ENCODE peak calls at places on chromosomes 1 and 21, in ten cellular contexts. One of them, this sample, is unnamed.

GRCh38 chr1:16072616-16073484 is 601 bp downstream of the FAM131C start:
- DNase-seq in stimulated activated CD8-positive, alpha-beta memory T cell treated with anti-CD3 and anti-CD28 coated beads, Interleukin-4, amount 100 ng/mL, for 4 hours: no peak
- DNase-seq in NCI-H1436 treated with DMSO at 0.1 percent for 48 hours: no peak
- DNase-seq in LoVo: peak
- DNase-seq in amygdala: no peak
- DNase-seq in heart left ventricle: no peak
- DNase-seq in breast epithelium: no peak
- DNase-seq in NCI-H1105 treated with DMSO at 0.1 percent for 48 hours: no peak
- DNase-seq in NCI-H2171: peak
- DNase-seq in T-helper 2 cell: no peak
- DNase-seq in this sample: no peak

GRCh38 chr1:169595764-169596711 is 9.8 kb upstream of the F5 start:
- DNase-seq in stimulated activated CD8-positive, alpha-beta memory T cell treated with anti-CD3 and anti-CD28 coated beads, Interleukin-4, amount 100 ng/mL, for 4 hours: no peak
- DNase-seq in NCI-H1436 treated with DMSO at 0.1 percent for 48 hours: no peak
- DNase-seq in LoVo: no peak
- DNase-seq in amygdala: no peak
- DNase-seq in heart left ventricle: no peak
- DNase-seq in breast epithelium: no peak
- DNase-seq in NCI-H1105 treated with DMSO at 0.1 percent for 48 hours: no peak
- DNase-seq in NCI-H2171: no peak
- DNase-seq in T-helper 2 cell: no peak
- DNase-seq in this sample: no peak

GRCh38 chr1:84365225-84366221 is 32.8 kb upstream of the DNASE2B start:
- DNase-seq in stimulated activated CD8-positive, alpha-beta memory T cell treated with anti-CD3 and anti-CD28 coated beads, Interleukin-4, amount 100 ng/mL, for 4 hours: no peak
- DNase-seq in NCI-H1436 treated with DMSO at 0.1 percent for 48 hours: no peak
- DNase-seq in LoVo: peak
- DNase-seq in amygdala: no peak
- DNase-seq in heart left ventricle: no peak
- DNase-seq in breast epithelium: no peak
- DNase-seq in NCI-H1105 treated with DMSO at 0.1 percent for 48 hours: no peak
- DNase-seq in NCI-H2171: no peak
- DNase-seq in T-helper 2 cell: no peak
- DNase-seq in this sample: no peak

GRCh38 chr21:41897690-41898089 is 18.5 kb upstream of the PRDM15 start:
- DNase-seq in stimulated activated CD8-positive, alpha-beta memory T cell treated with anti-CD3 and anti-CD28 coated beads, Interleukin-4, amount 100 ng/mL, for 4 hours: no peak
- DNase-seq in NCI-H1436 treated with DMSO at 0.1 percent for 48 hours: no peak
- DNase-seq in LoVo: no peak
- DNase-seq in amygdala: no peak
- DNase-seq in heart left ventricle: no peak
- DNase-seq in breast epithelium: no peak
- DNase-seq in NCI-H1105 treated with DMSO at 0.1 percent for 48 hours: no peak
- DNase-seq in NCI-H2171: no peak
- DNase-seq in T-helper 2 cell: no peak
- DNase-seq in this sample: no peak

GRCh38 chr1:178619523-178619922 is 105.5 kb upstream of the RALGPS2 start:
- DNase-seq in stimulated activated CD8-positive, alpha-beta memory T cell treated with anti-CD3 and anti-CD28 coated beads, Interleukin-4, amount 100 ng/mL, for 4 hours: no peak
- DNase-seq in NCI-H1436 treated with DMSO at 0.1 percent for 48 hours: peak
- DNase-seq in LoVo: no peak
- DNase-seq in amygdala: no peak
- DNase-seq in heart left ventricle: no peak
- DNase-seq in breast epithelium: no peak
- DNase-seq in NCI-H1105 treated with DMSO at 0.1 percent for 48 hours: no peak
- DNase-seq in NCI-H2171: no peak
- DNase-seq in T-helper 2 cell: no peak
- DNase-seq in this sample: no peak

GRCh38 chr1:242477944-242478343 is 46.6 kb downstream of the PLD5 start:
- DNase-seq in stimulated activated CD8-positive, alpha-beta memory T cell treated with anti-CD3 and anti-CD28 coated beads, Interleukin-4, amount 100 ng/mL, for 4 hours: no peak
- DNase-seq in NCI-H1436 treated with DMSO at 0.1 percent for 48 hours: peak
- DNase-seq in LoVo: no peak
- DNase-seq in amygdala: no peak
- DNase-seq in heart left ventricle: no peak
- DNase-seq in breast epithelium: no peak
- DNase-seq in NCI-H1105 treated with DMSO at 0.1 percent for 48 hours: peak
- DNase-seq in NCI-H2171: no peak
- DNase-seq in T-helper 2 cell: no peak
- DNase-seq in this sample: no peak

GRCh38 chr1:47325530-47325929 is 8.1 kb upstream of the CMPK1 start:
- DNase-seq in stimulated activated CD8-positive, alpha-beta memory T cell treated with anti-CD3 and anti-CD28 coated beads, Interleukin-4, amount 100 ng/mL, for 4 hours: no peak
- DNase-seq in NCI-H1436 treated with DMSO at 0.1 percent for 48 hours: peak
- DNase-seq in LoVo: peak
- DNase-seq in amygdala: no peak
- DNase-seq in heart left ventricle: no peak
- DNase-seq in breast epithelium: no peak
- DNase-seq in NCI-H1105 treated with DMSO at 0.1 percent for 48 hours: no peak
- DNase-seq in NCI-H2171: no peak
- DNase-seq in T-helper 2 cell: no peak
- DNase-seq in this sample: no peak

GRCh38 chr21:45542667-45543370 is 579 bp upstream of the SLC19A1 start:
- DNase-seq in stimulated activated CD8-positive, alpha-beta memory T cell treated with anti-CD3 and anti-CD28 coated beads, Interleukin-4, amount 100 ng/mL, for 4 hours: no peak
- DNase-seq in NCI-H1436 treated with DMSO at 0.1 percent for 48 hours: no peak
- DNase-seq in LoVo: no peak
- DNase-seq in amygdala: no peak
- DNase-seq in heart left ventricle: no peak
- DNase-seq in breast epithelium: peak
- DNase-seq in NCI-H1105 treated with DMSO at 0.1 percent for 48 hours: no peak
- DNase-seq in NCI-H2171: no peak
- DNase-seq in T-helper 2 cell: no peak
- DNase-seq in this sample: no peak

GRCh38 chr1:40844887-40845878 is 17.0 kb downstream of the CITED4 start:
- DNase-seq in stimulated activated CD8-positive, alpha-beta memory T cell treated with anti-CD3 and anti-CD28 coated beads, Interleukin-4, amount 100 ng/mL, for 4 hours: no peak
- DNase-seq in NCI-H1436 treated with DMSO at 0.1 percent for 48 hours: no peak
- DNase-seq in LoVo: no peak
- DNase-seq in amygdala: no peak
- DNase-seq in heart left ventricle: no peak
- DNase-seq in breast epithelium: no peak
- DNase-seq in NCI-H1105 treated with DMSO at 0.1 percent for 48 hours: no peak
- DNase-seq in NCI-H2171: no peak
- DNase-seq in T-helper 2 cell: no peak
- DNase-seq in this sample: no peak

GRCh38 chr21:44800971-44801467 is 601 bp downstream of the UBE2G2 start:
- DNase-seq in stimulated activated CD8-positive, alpha-beta memory T cell treated with anti-CD3 and anti-CD28 coated beads, Interleukin-4, amount 100 ng/mL, for 4 hours: no peak
- DNase-seq in NCI-H1436 treated with DMSO at 0.1 percent for 48 hours: no peak
- DNase-seq in LoVo: peak
- DNase-seq in amygdala: no peak
- DNase-seq in heart left ventricle: no peak
- DNase-seq in breast epithelium: no peak
- DNase-seq in NCI-H1105 treated with DMSO at 0.1 percent for 48 hours: peak
- DNase-seq in NCI-H2171: no peak
- DNase-seq in T-helper 2 cell: peak
- DNase-seq in this sample: no peak

GRCh38 chr1:209787551-209787950 is 3.2 kb upstream of the C1orf74 start:
- DNase-seq in stimulated activated CD8-positive, alpha-beta memory T cell treated with anti-CD3 and anti-CD28 coated beads, Interleukin-4, amount 100 ng/mL, for 4 hours: no peak
- DNase-seq in NCI-H1436 treated with DMSO at 0.1 percent for 48 hours: no peak
- DNase-seq in LoVo: no peak
- DNase-seq in amygdala: no peak
- DNase-seq in heart left ventricle: peak
- DNase-seq in breast epithelium: no peak
- DNase-seq in NCI-H1105 treated with DMSO at 0.1 percent for 48 hours: no peak
- DNase-seq in NCI-H2171: no peak
- DNase-seq in T-helper 2 cell: no peak
- DNase-seq in this sample: no peak

GRCh38 chr1:206524739-206525364 is 17.5 kb downstream of the RASSF5 start:
- DNase-seq in stimulated activated CD8-positive, alpha-beta memory T cell treated with anti-CD3 and anti-CD28 coated beads, Interleukin-4, amount 100 ng/mL, for 4 hours: no peak
- DNase-seq in NCI-H1436 treated with DMSO at 0.1 percent for 48 hours: no peak
- DNase-seq in LoVo: no peak
- DNase-seq in amygdala: no peak
- DNase-seq in heart left ventricle: no peak
- DNase-seq in breast epithelium: no peak
- DNase-seq in NCI-H1105 treated with DMSO at 0.1 percent for 48 hours: no peak
- DNase-seq in NCI-H2171: no peak
- DNase-seq in T-helper 2 cell: no peak
- DNase-seq in this sample: no peak

GRCh38 chr21:16134134-16134533 is 404.4 kb downstream of the USP25 start:
- DNase-seq in stimulated activated CD8-positive, alpha-beta memory T cell treated with anti-CD3 and anti-CD28 coated beads, Interleukin-4, amount 100 ng/mL, for 4 hours: no peak
- DNase-seq in NCI-H1436 treated with DMSO at 0.1 percent for 48 hours: no peak
- DNase-seq in LoVo: no peak
- DNase-seq in amygdala: no peak
- DNase-seq in heart left ventricle: no peak
- DNase-seq in breast epithelium: no peak
- DNase-seq in NCI-H1105 treated with DMSO at 0.1 percent for 48 hours: no peak
- DNase-seq in NCI-H2171: no peak
- DNase-seq in T-helper 2 cell: no peak
- DNase-seq in this sample: no peak

GRCh38 chr1:37776946-37777516 is 12.1 kb upstream of the EPHA10 start:
- DNase-seq in stimulated activated CD8-positive, alpha-beta memory T cell treated with anti-CD3 and anti-CD28 coated beads, Interleukin-4, amount 100 ng/mL, for 4 hours: no peak
- DNase-seq in NCI-H1436 treated with DMSO at 0.1 percent for 48 hours: no peak
- DNase-seq in LoVo: no peak
- DNase-seq in amygdala: no peak
- DNase-seq in heart left ventricle: no peak
- DNase-seq in breast epithelium: no peak
- DNase-seq in NCI-H1105 treated with DMSO at 0.1 percent for 48 hours: no peak
- DNase-seq in NCI-H2171: no peak
- DNase-seq in T-helper 2 cell: no peak
- DNase-seq in this sample: no peak